ENCODE peak calls at places on chromosomes 3 and 15, in eight cellular contexts. I is T-helper 2 cell; O is stimulated activated CD4-positive, alpha-beta T cell treated with anti-CD3 and anti-CD28 coated beads, Interleukin-4, amount 100 ng/mL, for 1 hour; J is iris pigment epithelial cell; H is kidney epithelial cell; Y is nephron progenitor cell; U is NCI-H1694 treated with DMSO at 0.1 percent for 48 hours; X is RKO. K is an unnamed sample.

GRCh38 chr3:19898725-19899124 is 35.3 kb downstream of the EFHB start:
- DNase-seq in I (no peak), O (no peak), J (peak), H (no peak), Y (no peak), U (no peak), X (no peak), K (no peak)

GRCh38 chr15:62503451-62503850 is 338.4 kb upstream of the C2CD4B start:
- DNase-seq in I (no peak), O (no peak), J (peak), H (peak), Y (no peak), U (no peak), X (no peak), K (no peak)

GRCh38 chr3:126441256-126441880 is 34.3 kb downstream of the ZXDC start:
- DNase-seq in I (no peak), O (no peak), J (no peak), H (no peak), Y (no peak), U (no peak), X (no peak), K (no peak)

GRCh38 chr3:144403040-144403457 is 431.4 kb downstream of the DIPK2A start:
- DNase-seq in I (no peak), O (no peak), J (peak), H (no peak), Y (no peak), U (no peak), X (peak), K (no peak)

GRCh38 chr15:88258021-88258641 is 1.6 kb upstream of the NTRK3 start:
- DNase-seq in I (no peak), O (no peak), J (no peak), H (no peak), Y (peak), U (no peak), X (no peak), K (peak)

GRCh38 chr15:84685304-84685703 is 27.3 kb upstream of the NMB start:
- DNase-seq in I (no peak), O (no peak), J (peak), H (peak), Y (no peak), U (peak), X (peak), K (no peak)

GRCh38 chr3:45670995-45671394 is 18.2 kb upstream of the SACM1L start:
- DNase-seq in I (no peak), O (no peak), J (no peak), H (no peak), Y (no peak), U (no peak), X (no peak), K (no peak)

GRCh38 chr15:51094606-51095569 is at the start of gene TNFAIP8L3:
- DNase-seq in I (no peak), O (no peak), J (peak), H (no peak), Y (peak), U (no peak), X (no peak), K (no peak)

GRCh38 chr3:161510510-161511260 is 14.1 kb downstream of the OTOL1 start:
- DNase-seq in I (no peak), O (no peak), J (no peak), H (no peak), Y (no peak), U (no peak), X (peak), K (no peak)

GRCh38 chr3:30233924-30234666 is 372.3 kb upstream of the TGFBR2 start:
- DNase-seq in I (no peak), O (no peak), J (peak), H (no peak), Y (no peak), U (no peak), X (no peak), K (no peak)

GRCh38 chr3:112699436-112699978 is 58.6 kb upstream of the CCDC80 start:
- DNase-seq in I (no peak), O (no peak), J (peak), H (peak), Y (no peak), U (no peak), X (peak), K (peak)

GRCh38 chr3:145557405-145557804 is 603.6 kb downstream of the PLOD2 start:
- DNase-seq in I (no peak), O (no peak), J (peak), H (peak), Y (no peak), U (no peak), X (no peak), K (no peak)

GRCh38 chr15:84151205-84151931 is 84.2 kb upstream of the GOLGA6L4 start:
- DNase-seq in I (no peak), O (no peak), J (peak), H (no peak), Y (peak), U (no peak), X (no peak), K (no peak)

GRCh38 chr3:26574766-26575165 is 47.8 kb upstream of the LRRC3B start:
- DNase-seq in I (no peak), O (no peak), J (no peak), H (no peak), Y (no peak), U (no peak), X (no peak), K (no peak)

GRCh38 chr3:56054827-56055226 is 413.4 kb downstream of the ERC2 start:
- DNase-seq in I (no peak), O (no peak), J (no peak), H (no peak), Y (peak), U (no peak), X (no peak), K (no peak)

GRCh38 chr3:63791974-63792373 is 27.1 kb upstream of the C3orf49 start:
- DNase-seq in I (no peak), O (no peak), J (peak), H (no peak), Y (no peak), U (no peak), X (peak), K (peak)